ENCODE peak calls at places on chromosomes 1 and 21, in nine cellular contexts. J is PC-3, Q is esophagus squamous epithelium, H is kidney, F is endothelial cell, R is mucosa of descending colon, V is upper lobe of left lung, L is prostate gland, Y is GM10248. X is an unnamed sample.

GRCh38 chr1:211703812-211704566 is 28.6 kb upstream of the NEK2 start:
- DNase-seq in J (peak; percentile 37), Q (no peak), H (no peak), F (no peak), R (no peak), V (no peak), L (no peak), Y (no peak), X (no peak)

GRCh38 chr1:29256395-29256794 is 20.1 kb downstream of the PTPRU start:
- DNase-seq in J (no peak), Q (no peak), H (no peak), F (no peak), R (no peak), V (no peak), L (no peak), Y (no peak), X (no peak)

GRCh38 chr1:59743324-59744108 is 71.2 kb upstream of the HOOK1 start:
- DNase-seq in J (no peak), Q (no peak), H (no peak), F (no peak), R (no peak), V (no peak), L (no peak), Y (no peak), X (no peak)

GRCh38 chr1:171841050-171841910 is at the start of gene DNM3:
- DNase-seq in J (no peak), Q (no peak), H (peak; percentile 96), F (peak; percentile 92), R (peak; percentile 87), V (peak; percentile 98), L (peak; percentile 63), Y (peak; percentile 91), X (peak; percentile 95)

GRCh38 chr21:42737969-42738590 is 84.7 kb downstream of the PDE9A start:
- DNase-seq in J (no peak), Q (no peak), H (peak; percentile 88), F (no peak), R (peak; percentile 76), V (peak; percentile 54), L (no peak), Y (no peak), X (no peak)

GRCh38 chr21:46049890-46050650 is 47.8 kb upstream of the COL6A2 start:
- DNase-seq in J (no peak), Q (no peak), H (peak; percentile 73), F (no peak), R (no peak), V (no peak), L (no peak), Y (no peak), X (peak; percentile 80)

GRCh38 chr1:203539831-203540546 is 46.0 kb downstream of the OPTC start:
- DNase-seq in J (no peak), Q (no peak), H (no peak), F (no peak), R (no peak), V (no peak), L (no peak), Y (no peak), X (no peak)

GRCh38 chr1:41341756-41342562 is 19.3 kb upstream of the FOXO6 start:
- DNase-seq in J (peak; percentile 32), Q (no peak), H (no peak), F (no peak), R (peak; percentile 61), V (peak; percentile 62), L (no peak), Y (no peak), X (no peak)

GRCh38 chr1:41657679-41658078 is 173.2 kb upstream of the EDN2 start:
- DNase-seq in J (no peak), Q (no peak), H (no peak), F (no peak), R (no peak), V (no peak), L (no peak), Y (no peak), X (no peak)

GRCh38 chr1:189821838-189822237 is 655.8 kb downstream of the BRINP3 start:
- DNase-seq in J (no peak), Q (no peak), H (no peak), F (no peak), R (no peak), V (no peak), L (no peak), Y (no peak), X (no peak)

GRCh38 chr1:243716901-243717300 is 133.1 kb downstream of the AKT3 start:
- DNase-seq in J (peak; percentile 50), Q (no peak), H (no peak), F (no peak), R (no peak), V (no peak), L (no peak), Y (no peak), X (no peak)
- TF ChIP-seq CTCF in J (no peak), Q (no peak), H (no peak), F (no peak), R (no peak), V (no peak), L (no peak), Y (no peak), X (no peak)

DNA sequence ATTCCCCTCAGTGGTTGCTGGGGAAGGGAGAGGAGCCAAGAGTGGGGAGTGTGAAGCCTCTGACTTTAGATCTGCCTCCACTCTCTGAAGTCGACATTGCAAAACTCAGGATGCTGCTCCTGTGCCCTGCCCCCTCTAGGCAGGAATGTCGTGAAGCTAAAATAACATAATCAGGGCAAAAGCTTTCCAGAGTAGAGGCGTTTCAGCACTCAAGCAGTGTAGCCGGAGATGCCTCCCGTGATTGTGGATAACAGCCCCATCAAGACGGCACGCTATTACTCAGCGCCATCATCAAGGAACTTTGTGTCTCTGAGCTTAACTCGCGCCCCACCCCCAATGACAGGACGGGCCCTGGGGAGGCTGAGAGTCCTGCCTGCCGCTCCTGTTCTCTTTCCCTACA is 60.0 kb downstream of the FBXO2 start:
- DNase-seq in J (no peak), Q (no peak), H (no peak), F (peak; percentile 64), R (no peak), V (no peak), L (no peak), Y (no peak), X (no peak)
- TF ChIP-seq CTCF in J (peak; percentile 24), Q (no peak), H (no peak), F (peak; percentile 61), R (no peak), V (no peak), L (no peak), Y (no peak), X (peak; percentile 25)

DNA sequence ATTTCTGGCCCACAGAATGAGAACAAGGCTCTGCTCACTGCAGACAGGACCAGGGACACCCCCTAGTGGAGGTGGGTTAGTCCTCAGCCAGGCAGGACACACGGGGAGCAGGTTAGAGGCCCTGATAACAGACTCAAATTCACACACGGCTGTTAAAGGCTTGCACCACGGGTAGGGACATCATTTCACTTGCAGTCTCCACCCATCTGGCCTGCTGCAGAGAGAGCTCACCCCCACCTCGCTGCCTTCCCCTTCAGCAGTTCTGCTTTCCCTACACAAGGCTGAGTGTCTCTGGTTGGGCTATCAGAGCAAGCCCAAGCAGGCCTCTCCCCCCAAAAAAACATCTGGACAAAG is 20.6 kb downstream of the MEF2D start:
- DNase-seq in J (no peak), Q (no peak), H (no peak), F (no peak), R (no peak), V (no peak), L (no peak), Y (no peak), X (no peak)
- TF ChIP-seq CTCF in J (peak; percentile 20), Q (peak; percentile 13), H (no peak), F (no peak), R (no peak), V (no peak), L (peak; percentile 46), Y (peak; percentile 7), X (no peak)

GRCh38 chr1:165619647-165620151 is 11.3 kb upstream of the MGST3 start:
- DNase-seq in J (no peak), Q (no peak), H (no peak), F (no peak), R (no peak), V (no peak), L (no peak), Y (no peak), X (no peak)
- TF ChIP-seq CTCF in J (no peak), Q (no peak), H (no peak), F (no peak), R (no peak), V (no peak), L (no peak), Y (no peak), X (no peak)

GRCh38 chr1:164320780-164321683 is 238.0 kb upstream of the PBX1 start:
- DNase-seq in J (no peak), Q (no peak), H (peak; percentile 71), F (peak; percentile 48), R (peak; percentile 27), V (peak; percentile 84), L (peak; percentile 20), Y (no peak), X (no peak)
- TF ChIP-seq CTCF in J (no peak), Q (no peak), H (no peak), F (no peak), R (no peak), V (no peak), L (no peak), Y (no peak), X (no peak)

GRCh38 chr1:27928216-27928954 is 6.4 kb upstream of the SMPDL3B start:
- DNase-seq in J (no peak), Q (no peak), H (peak; percentile 29), F (no peak), R (no peak), V (no peak), L (no peak), Y (no peak), X (no peak)
- TF ChIP-seq CTCF in J (no peak), Q (no peak), H (no peak), F (no peak), R (no peak), V (no peak), L (no peak), Y (no peak), X (no peak)

GRCh38 chr1:5926686-5927435 is 65.4 kb downstream of the NPHP4 start:
- DNase-seq in J (no peak), Q (no peak), H (no peak), F (no peak), R (no peak), V (no peak), L (no peak), Y (no peak), X (peak; percentile 68)
- TF ChIP-seq CTCF in J (no peak), Q (no peak), H (no peak), F (no peak), R (no peak), V (no peak), L (no peak), Y (no peak), X (no peak)

DNA sequence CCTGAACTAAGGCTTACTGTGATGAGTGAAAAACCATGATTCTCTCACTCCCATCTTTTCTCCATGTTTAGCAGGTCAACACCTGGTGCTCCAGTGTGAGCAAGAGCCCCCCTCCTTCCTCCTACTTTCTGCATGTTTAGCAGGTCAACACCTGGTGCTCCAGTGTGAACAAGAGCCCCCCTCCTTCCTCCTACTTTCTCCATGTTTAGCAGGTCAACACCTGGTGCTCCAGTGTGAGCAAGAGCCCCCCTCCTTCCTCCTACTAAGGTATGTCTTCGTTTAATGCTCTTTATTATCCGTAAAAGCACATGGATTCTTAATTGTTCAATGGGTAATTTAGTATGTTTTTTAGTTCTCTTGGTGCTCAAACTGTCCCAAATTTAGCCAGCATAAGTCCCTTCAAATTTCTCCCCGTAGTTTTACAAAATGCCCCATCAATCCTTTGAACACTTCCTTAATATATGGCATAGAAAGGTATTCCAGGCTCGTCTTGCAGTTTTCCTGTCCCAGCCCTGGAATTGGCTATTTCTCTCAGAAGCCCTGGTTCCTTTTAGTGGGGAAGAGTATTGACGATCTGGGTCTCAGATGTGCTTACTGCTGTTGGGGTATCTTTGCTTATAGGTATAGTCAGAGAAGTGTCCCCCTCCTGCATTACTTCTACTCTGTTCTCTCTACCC is 760.8 kb upstream of the TPTE start:
- DNase-seq in J (no peak), Q (no peak), H (no peak), F (no peak), R (no peak), V (no peak), L (no peak), Y (no peak), X (peak; percentile 57)
- TF ChIP-seq CTCF in J (no peak), Q (no peak), H (no peak), F (no peak), R (no peak), V (no peak), L (no peak), Y (no peak), X (no peak)

X was measured in osteocyte.